ENCODE peak calls at places on chromosomes 2 and 18, in seven cellular contexts. N, X, M, F, E, Q and S are unnamed samples.

GRCh38 chr2:68594674-68595492 is 48.5 kb upstream of the PROKR1 start:
- DNase-seq in F (peak), E (no peak), Q (no peak), N (peak), X (peak), M (peak), S (peak)

GRCh38 chr2:109438146-109438545 is 175.6 kb downstream of the SEPTIN10 start:
- DNase-seq in E (no peak), N (no peak), M (no peak), Q (no peak), X (no peak), F (no peak), S (no peak)

GRCh38 chr18:79353238-79353637 is 42.5 kb upstream of the NFATC1 start:
- DNase-seq in M (no peak), X (no peak), N (no peak), Q (peak), E (no peak), F (no peak), S (no peak)

GRCh38 chr2:156903335-156903734 is 354.2 kb upstream of the GALNT5 start:
- DNase-seq in Q (no peak), F (no peak), M (no peak), E (no peak), N (no peak), X (no peak), S (no peak)

GRCh38 chr2:150063432-150063889 is 424.0 kb downstream of the RND3 start:
- DNase-seq in F (no peak), E (no peak), X (peak), N (no peak), Q (no peak), M (no peak), S (no peak)

GRCh38 chr2:106965611-106966010 is 79.6 kb upstream of the ST6GAL2 start:
- DNase-seq in N (no peak), X (no peak), F (no peak), Q (no peak), M (no peak), E (no peak), S (no peak)

GRCh38 chr2:224837558-224837957 is 121.4 kb upstream of the CCDC195 start:
- DNase-seq in E (no peak), N (no peak), Q (no peak), M (no peak), F (no peak), X (peak), S (no peak)

GRCh38 chr2:49801898-49802297 is 647.6 kb upstream of the FSHR start:
- DNase-seq in M (no peak), X (no peak), F (no peak), Q (peak), N (no peak), E (no peak), S (no peak)

GRCh38 chr2:142065700-142066099 is 65.1 kb downstream of the LRP1B start:
- DNase-seq in N (no peak), X (no peak), Q (no peak), M (no peak), E (no peak), F (no peak), S (no peak)